ENCODE peak calls at places on chromosomes 3 and 15, in four cellular contexts. C, R, P and A are unnamed samples.

GRCh38 chr3:25038907-25039306 is 389.2 kb upstream of the RARB start:
- DNase-seq in R (no peak), C (peak), P (no peak), A (no peak)

GRCh38 chr15:81321667-81322066 is 2.3 kb downstream of the STARD5 start:
- DNase-seq in P (no peak), R (no peak), C (no peak), A (no peak)

GRCh38 chr15:98650871-98651481 is 2.6 kb downstream of the IGF1R start:
- DNase-seq in P (no peak), R (peak), C (peak), A (peak)

GRCh38 chr3:151439652-151440125 is 21.2 kb downstream of the IGSF10 start:
- DNase-seq in C (peak), P (no peak), R (peak), A (peak)

GRCh38 chr3:134460965-134461364 is 24.8 kb downstream of the ANAPC13 start:
- DNase-seq in R (peak), C (peak), P (no peak), A (peak)

GRCh38 chr3:140176526-140176925 is 241.5 kb downstream of the CLSTN2 start:
- DNase-seq in P (no peak), C (no peak), R (peak), A (peak)

GRCh38 chr3:171129827-171130226 is 103.3 kb upstream of the SLC2A2 start:
- DNase-seq in R (peak), C (peak), P (no peak), A (peak)

GRCh38 chr15:45794304-45794703 is 159.5 kb downstream of the SQOR start:
- DNase-seq in R (no peak), P (no peak), C (no peak), A (no peak)

GRCh38 chr3:129918461-129918860 is 24.9 kb upstream of the TMCC1 start:
- DNase-seq in R (no peak), C (no peak), P (no peak), A (no peak)

GRCh38 chr3:143331336-143331735 is 211.8 kb downstream of the CHST2 start:
- DNase-seq in R (peak), C (no peak), P (no peak), A (peak)

GRCh38 chr3:10822055-10822454 is 6.0 kb downstream of the SLC6A11 start:
- DNase-seq in R (no peak), P (no peak), C (no peak), A (no peak)

GRCh38 chr3:149131594-149131993 is 2.2 kb downstream of the HPS3 start:
- DNase-seq in P (no peak), C (no peak), R (no peak), A (no peak)

DNA sequence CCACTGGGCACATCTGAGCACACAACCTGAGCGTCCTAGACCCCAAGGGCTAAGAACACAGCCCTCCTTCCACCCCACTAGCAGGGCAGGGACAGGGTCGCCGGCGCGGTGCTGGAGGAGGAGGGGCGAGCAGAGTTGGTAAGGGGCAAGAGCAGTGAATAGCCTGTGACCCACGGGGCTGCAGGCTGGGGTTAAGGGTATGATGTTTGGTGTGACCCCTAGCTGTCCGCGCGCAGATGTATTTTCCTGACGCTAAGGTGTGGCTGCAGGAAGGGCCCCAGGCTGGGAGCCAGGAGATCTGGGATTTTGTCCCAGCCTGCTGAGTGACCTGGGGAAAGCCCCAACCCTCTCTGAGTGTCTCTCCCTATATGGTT is 1.3 kb upstream of the C15orf39 start:
- DNase-seq in P (no peak), R (no peak), C (no peak), A (no peak)
- H3K4me3 ChIP-seq in P (peak), R (no peak), C (no peak), A (no peak)

GRCh38 chr15:57367556-57367955 is 8.7 kb upstream of the CGNL1 start:
- DNase-seq in C (no peak), R (no peak), P (no peak), A (no peak)

GRCh38 chr15:57358611-57359010 is 17.7 kb upstream of the CGNL1 start:
- DNase-seq in C (no peak), P (no peak), R (no peak), A (no peak)

GRCh38 chr15:57363661-57364060 is 12.6 kb upstream of the CGNL1 start:
- DNase-seq in C (no peak), R (no peak), P (no peak), A (no peak)

GRCh38 chr15:57364282-57365007 is 11.9 kb upstream of the CGNL1 start:
- DNase-seq in C (peak), P (no peak), R (no peak), A (peak)
- TF ChIP-seq CTCF in C (peak), P (no peak), R (peak), A (peak)

GRCh38 chr3:72487078-72487765 is 361.0 kb downstream of the SHQ1 start:
- DNase-seq in P (peak), C (peak), R (peak), A (peak)
- H3K4me3 ChIP-seq in P (no peak), C (no peak), R (no peak), A (no peak)

DNA sequence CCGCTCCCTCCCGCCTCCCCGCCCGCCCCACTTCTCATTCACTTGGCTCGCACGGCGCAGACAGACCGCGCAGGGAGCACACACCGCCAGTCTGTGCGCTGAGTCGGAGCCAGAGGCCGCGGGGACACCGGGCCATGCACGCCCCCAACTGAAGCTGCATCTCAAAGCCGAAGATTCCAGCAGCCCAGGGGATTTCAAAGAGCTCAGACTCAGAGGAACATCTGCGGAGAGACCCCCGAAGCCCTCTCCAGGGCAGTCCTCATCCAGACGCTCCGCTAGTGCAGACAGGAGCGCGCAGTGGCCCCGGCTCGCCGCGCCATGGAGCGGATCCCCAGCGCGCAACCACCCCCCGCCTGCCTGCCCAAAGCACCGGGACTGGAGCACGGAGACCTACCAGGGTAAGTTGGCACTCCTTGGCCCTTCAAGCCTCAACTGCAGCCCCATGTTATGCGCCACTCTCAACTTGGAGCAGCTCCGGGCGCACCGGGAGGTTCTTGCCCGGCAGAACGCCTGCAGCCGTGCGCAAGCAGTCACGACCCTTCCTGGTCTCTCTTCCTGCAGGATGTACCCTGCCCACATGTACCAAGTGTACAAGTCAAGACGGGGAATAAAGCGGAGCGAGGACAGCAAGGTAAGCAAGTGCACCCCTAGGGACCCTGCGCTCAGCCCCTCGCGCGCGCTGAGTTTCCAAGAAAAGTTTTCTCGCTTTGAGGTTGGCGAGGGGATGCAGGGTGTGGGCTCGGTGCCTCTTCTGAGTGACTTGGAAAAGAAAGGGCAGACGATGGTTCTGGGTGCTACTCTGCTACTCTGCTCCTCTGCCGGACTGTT is at the start of gene BHLHE40:
- DNase-seq in C (no peak), P (no peak), R (peak), A (no peak)
- TF ChIP-seq CTCF in C (no peak), P (no peak), R (no peak), A (no peak)